ENCODE peak calls at places on chromosome 5, in four cellular contexts. R is stimulated activated CD4-positive, alpha-beta T cell treated with anti-CD3 and anti-CD28 coated beads, Interleukin-15, amount 100 ng/mL, for 24 hours; D is GM13977; Z is amygdala. N is an unnamed sample.

GRCh38 chr5:159883522-159883950 is 32.7 kb upstream of the ADRA1B start:
- DNase-seq in Z (no peak), R (no peak), D (no peak), N (peak; percentile 9)

GRCh38 chr5:124718376-124718775 is 28.1 kb downstream of the ZNF608 start:
- DNase-seq in R (no peak), Z (no peak), D (no peak), N (no peak)

GRCh38 chr5:78799254-78800017 is 150.9 kb upstream of the LHFPL2 start:
- DNase-seq in R (no peak), Z (no peak), D (no peak), N (peak; percentile 7)

GRCh38 chr5:146645382-146645781 is 129.4 kb upstream of the GPR151 start:
- DNase-seq in R (no peak), D (no peak), Z (no peak), N (no peak)

GRCh38 chr5:59301727-59302126 is 591.8 kb downstream of the PDE4D start:
- DNase-seq in D (no peak), R (no peak), Z (no peak), N (no peak)

GRCh38 chr5:138241688-138242547 is 28.8 kb upstream of the CDC23 start:
- DNase-seq in Z (no peak), R (no peak), D (no peak), N (no peak)

GRCh38 chr5:38423536-38424178 is 132.8 kb downstream of the LIFR start:
- DNase-seq in R (no peak), D (no peak), Z (no peak), N (no peak)

GRCh38 chr5:82421119-82421518 is 143.0 kb upstream of the RPS23 start:
- DNase-seq in Z (no peak), R (no peak), D (no peak), N (peak; percentile 69)

GRCh38 chr5:119343766-119344165 is 12.1 kb upstream of the TNFAIP8 start:
- DNase-seq in D (no peak), Z (no peak), R (peak; percentile 78), N (peak; percentile 34)

GRCh38 chr5:122312670-122312988 is 592 bp downstream of the SNCAIP start:
- DNase-seq in D (peak; percentile 4), Z (no peak), R (no peak), N (no peak)

GRCh38 chr5:102959055-102959454 is 160.9 kb downstream of the GIN1 start:
- DNase-seq in R (no peak), D (no peak), Z (no peak), N (peak; percentile 89)

GRCh38 chr5:128904815-128905214 is 60.5 kb upstream of the SLC27A6 start:
- DNase-seq in R (no peak), D (no peak), Z (no peak), N (no peak)

GRCh38 chr5:61371474-61371873 is 39.4 kb downstream of the ZSWIM6 start:
- DNase-seq in Z (no peak), R (no peak), D (no peak), N (no peak)

GRCh38 chr5:58239731-58240130 is 220.2 kb downstream of the PLK2 start:
- DNase-seq in Z (no peak), R (no peak), D (no peak), N (no peak)

GRCh38 chr5:78550891-78551290 is 97.7 kb downstream of the LHFPL2 start:
- DNase-seq in Z (no peak), D (no peak), R (no peak), N (no peak)

GRCh38 chr5:122392844-122393243 is 80.8 kb downstream of the SNCAIP start:
- DNase-seq in R (no peak), Z (no peak), D (no peak), N (no peak)

GRCh38 chr5:78648359-78649219 is at the start of gene LHFPL2:
- DNase-seq in Z (peak; percentile 63), R (peak; percentile 55), D (peak; percentile 87), N (peak; percentile 36)

GRCh38 chr5:140833993-140834392 is at the start of gene PCDHA7:
- DNase-seq in D (no peak), Z (no peak), R (no peak), N (no peak)

GRCh38 chr5:153480401-153480800 is 10.1 kb upstream of the GRIA1 start:
- DNase-seq in R (no peak), D (peak; percentile 23), Z (no peak), N (no peak)

GRCh38 chr5:34831328-34831727 is 7.6 kb upstream of the TTC23L start:
- DNase-seq in D (no peak), R (no peak), Z (no peak), N (no peak)

GRCh38 chr5:119368238-119368630 is 12.4 kb downstream of the TNFAIP8 start:
- DNase-seq in R (peak; percentile 61), Z (no peak), D (no peak), N (no peak)

GRCh38 chr5:78387468-78388153 is 27.2 kb downstream of the SCAMP1 start:
- DNase-seq in D (no peak), Z (no peak), R (no peak), N (no peak)

GRCh38 chr5:123865641-123866040 is 353.7 kb downstream of the CSNK1G3 start:
- DNase-seq in D (no peak), R (no peak), Z (no peak), N (peak; percentile 89)

GRCh38 chr5:172162348-172162747 is 25.7 kb downstream of the STK10 start:
- DNase-seq in Z (no peak), D (no peak), R (no peak), N (no peak)

GRCh38 chr5:159337291-159337974 is 7.1 kb upstream of the IL12B start:
- DNase-seq in Z (no peak), R (peak; percentile 63), D (no peak), N (no peak)

GRCh38 chr5:138948391-138949222 is 73.5 kb upstream of the LRRTM2 start:
- DNase-seq in Z (no peak), D (no peak), R (no peak), N (no peak)

GRCh38 chr5:31639488-31640011 is 619 bp downstream of the PDZD2 start:
- DNase-seq in R (no peak), D (no peak), Z (no peak), N (no peak)